ENCODE peak calls at places on chromosomes 2 and 18, in four cellular contexts. U is HepG2, Q is K562, G is GM12878. Z is an unnamed sample.

GRCh38 chr2:46963961-46964673 is 48.5 kb upstream of the MCFD2 start:
- DNase-seq in U (peak), G (no peak), Q (no peak), Z (no peak)

GRCh38 chr2:8412082-8412481 is 269.8 kb upstream of the ID2 start:
- DNase-seq in U (peak), Q (no peak), G (no peak), Z (no peak)

GRCh38 chr2:53820711-53821110 is 33.9 kb downstream of the ERLEC1 start:
- DNase-seq in Q (no peak), G (no peak), U (no peak), Z (no peak)

GRCh38 chr18:48028081-48028480 is 97.6 kb upstream of the SMAD2 start:
- DNase-seq in U (no peak), Q (no peak), G (no peak), Z (no peak)

GRCh38 chr2:235116885-235117492 is 165.2 kb downstream of the SH3BP4 start:
- DNase-seq in G (no peak), Q (peak), U (peak), Z (no peak)

GRCh38 chr2:197500503-197501179 is 462 bp downstream of the HSPE1 start:
- DNase-seq in U (no peak), G (no peak), Q (no peak), Z (no peak)

GRCh38 chr2:65686928-65687521 is 254.6 kb upstream of the SPRED2 start:
- DNase-seq in G (no peak), Q (no peak), U (no peak), Z (no peak)

GRCh38 chr2:20436716-20437470 is 10.0 kb upstream of the RHOB start:
- DNase-seq in G (no peak), U (peak), Q (no peak), Z (no peak)

GRCh38 chr2:215736653-215737290 is 276.6 kb downstream of the MREG start:
- DNase-seq in U (peak), G (no peak), Q (peak), Z (peak)

GRCh38 chr2:149084924-149085795 is 46.7 kb downstream of the LYPD6B start:
- DNase-seq in U (no peak), G (no peak), Q (no peak), Z (no peak)

GRCh38 chr2:15059870-15060617 is 427.5 kb downstream of the LRATD1 start:
- DNase-seq in G (no peak), Q (no peak), U (no peak), Z (no peak)

GRCh38 chr2:206392118-206392517 is 51.2 kb upstream of the ADAM23 start:
- DNase-seq in G (no peak), U (peak), Q (peak), Z (peak)

GRCh38 chr2:144510206-144510991 is 9.5 kb downstream of the ZEB2 start:
- DNase-seq in Q (no peak), G (peak), U (peak), Z (no peak)

GRCh38 chr2:109694190-109694589 is 80.0 kb downstream of the SOWAHC start:
- DNase-seq in Q (no peak), G (no peak), U (peak), Z (no peak)

DNA sequence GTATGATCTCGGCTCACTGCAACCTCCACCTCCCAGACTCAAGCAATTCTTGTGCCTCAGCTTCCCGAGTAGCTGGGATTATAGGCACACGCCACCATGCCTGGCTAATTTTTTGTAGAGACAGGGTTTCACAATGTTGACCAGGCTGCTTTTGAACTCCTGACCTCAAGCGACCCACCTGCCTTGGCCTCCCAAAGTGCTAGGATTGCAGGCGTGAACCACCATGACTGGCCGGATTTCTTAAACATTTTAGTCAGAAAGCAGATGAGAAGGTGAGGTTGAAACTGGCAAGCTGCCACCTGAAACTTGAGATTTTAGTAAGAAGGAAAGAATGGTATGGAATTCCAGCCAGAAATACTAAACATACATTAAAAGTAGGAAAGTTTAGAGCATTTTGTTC is 31.9 kb downstream of the KLHL23 start:
- DNase-seq in G (no peak), Q (no peak), U (peak), Z (no peak)
- TF ChIP-seq SP1 in G (no peak), Q (no peak), U (no peak), Z (no peak)

DNA sequence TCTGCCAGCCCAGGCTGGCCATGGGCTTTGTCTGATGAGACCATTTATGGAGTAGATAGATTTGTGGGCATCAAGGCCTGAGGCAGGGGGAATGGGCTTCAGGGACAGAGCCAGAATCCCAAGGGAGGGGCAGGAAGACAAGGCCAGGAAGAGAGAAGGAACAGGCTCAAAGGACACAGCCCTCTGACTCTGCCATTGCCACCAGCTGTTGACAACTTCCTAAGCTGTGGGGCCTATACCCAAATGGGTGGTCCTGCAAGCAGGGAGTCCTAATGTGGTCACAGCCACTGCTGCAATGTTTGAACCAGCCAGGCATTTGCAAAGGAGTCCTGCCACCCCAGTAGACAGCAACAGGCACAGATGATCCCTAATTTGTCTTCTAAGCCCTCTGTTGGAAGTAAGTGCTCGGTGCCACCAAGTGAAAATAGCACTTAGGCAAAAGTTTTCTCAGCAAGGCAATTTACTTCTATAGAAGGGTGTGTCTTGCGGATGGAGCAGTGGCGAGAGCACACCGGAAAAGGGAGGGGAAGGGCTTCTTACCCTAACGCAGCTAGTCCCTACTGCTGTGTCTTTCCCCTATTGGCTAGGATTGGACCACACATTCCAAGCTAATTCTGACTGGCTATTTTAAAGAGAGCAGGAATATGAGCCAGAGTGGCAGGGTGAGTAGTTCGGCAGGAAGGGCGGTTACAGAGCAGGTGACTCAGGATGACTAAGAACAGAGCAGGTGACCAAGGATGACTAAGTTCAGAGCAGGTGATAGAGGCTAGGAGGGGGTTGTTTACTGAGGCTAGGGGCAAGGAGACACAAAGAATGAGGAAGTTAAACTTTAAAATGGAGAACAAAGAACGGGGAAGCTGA is 47.2 kb downstream of the C1QL2 start:
- DNase-seq in G (no peak), Q (no peak), U (no peak), Z (no peak)
- TF ChIP-seq FOXK2 in G (no peak), Q (no peak), U (no peak), Z (no peak)

DNA sequence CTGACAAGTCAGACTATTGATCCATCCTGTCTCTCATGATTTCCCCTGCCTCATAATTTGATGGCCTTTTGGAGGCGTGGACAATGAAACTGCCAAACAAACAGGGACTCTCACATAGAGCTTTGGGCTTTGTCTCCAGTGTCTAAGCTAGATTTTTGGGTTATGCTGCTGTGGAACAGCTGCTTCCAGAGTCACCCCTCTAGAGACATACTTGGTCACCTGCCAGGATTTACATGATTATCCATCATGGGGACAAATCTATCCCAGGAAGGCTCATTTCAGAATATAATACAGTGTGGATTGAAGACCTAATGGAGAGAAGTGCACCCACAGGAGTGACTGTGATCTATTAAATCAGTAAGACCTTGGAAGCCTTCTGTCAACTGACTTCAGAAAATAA is 159.6 kb downstream of the SLC8A1 start:
- DNase-seq in Q (no peak), G (no peak), U (no peak), Z (no peak)
- TF ChIP-seq SP1 in Q (no peak), G (no peak), U (no peak), Z (no peak)

DNA sequence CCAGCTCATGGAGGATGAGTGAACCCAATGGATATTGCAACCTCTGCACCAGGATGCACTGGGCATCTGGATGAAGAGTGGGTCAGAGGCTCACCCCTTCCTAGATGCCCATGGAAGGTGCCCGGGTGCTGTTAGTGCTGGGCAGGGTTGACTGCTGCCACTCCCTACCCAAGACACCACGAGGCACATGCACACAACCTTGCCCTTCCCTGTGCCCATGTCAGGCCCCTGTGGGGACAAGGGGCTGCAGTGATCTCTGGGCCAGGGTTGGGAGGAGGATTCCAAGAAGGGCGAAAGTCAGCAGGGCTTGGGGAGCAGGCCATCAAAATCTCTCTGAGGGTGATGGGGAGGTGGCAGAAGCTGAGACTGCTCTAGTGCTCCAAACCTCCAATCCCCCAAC is 309.7 kb upstream of the ST6GAL2 start:
- DNase-seq in U (no peak), Q (no peak), G (no peak), Z (no peak)
- TF ChIP-seq FOXK2 in U (no peak), Q (no peak), G (no peak), Z (no peak)

DNA sequence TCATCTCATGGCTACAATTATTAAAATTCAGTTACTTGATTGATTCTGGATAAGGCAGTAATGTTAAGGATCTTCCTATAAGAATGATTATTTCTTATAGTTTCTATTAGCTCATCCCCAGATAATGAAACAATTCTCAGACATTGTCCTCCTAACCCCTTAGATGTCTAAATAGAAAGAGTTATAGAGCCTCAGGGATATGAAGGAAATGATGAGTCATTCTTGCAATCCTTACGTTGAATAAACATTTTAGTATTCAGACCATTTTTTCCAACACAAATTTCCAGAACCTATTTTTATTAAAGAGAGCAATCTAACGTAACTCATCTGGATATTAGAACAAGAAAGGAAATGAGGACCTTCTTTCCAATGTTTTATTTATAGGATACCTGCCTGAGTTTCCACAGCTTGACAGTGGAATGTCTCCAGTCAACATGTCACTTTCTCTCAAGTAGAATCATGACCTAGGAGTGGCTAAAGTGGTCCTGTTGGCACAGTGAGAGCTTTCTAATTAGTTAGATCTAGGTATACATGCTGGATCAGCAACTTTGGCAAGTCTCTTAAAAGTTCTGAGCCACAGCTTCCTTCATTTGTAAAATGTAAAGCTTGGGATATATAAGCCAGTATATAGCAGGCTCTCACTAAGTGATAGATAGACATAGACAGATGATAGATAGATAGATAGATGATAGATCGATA is 88.0 kb upstream of the RAB27B start:
- DNase-seq in G (no peak), U (no peak), Q (no peak), Z (no peak)
- TF ChIP-seq SP1 in G (no peak), U (no peak), Q (no peak), Z (no peak)

GRCh38 chr18:74282359-74283254 is 9.2 kb downstream of the CYB5A start:
- DNase-seq in Q (no peak), U (peak), G (no peak), Z (no peak)

GRCh38 chr18:74281639-74282358 is 10.0 kb downstream of the CYB5A start:
- DNase-seq in U (peak), Q (no peak), G (no peak), Z (no peak)

GRCh38 chr18:74283255-74283554 is 8.6 kb downstream of the CYB5A start:
- DNase-seq in U (no peak), G (no peak), Q (no peak), Z (no peak)

GRCh38 chr18:74278983-74279382 is 12.8 kb downstream of the CYB5A start:
- DNase-seq in G (no peak), U (no peak), Q (no peak), Z (no peak)

GRCh38 chr18:74281011-74281638 is 10.6 kb downstream of the CYB5A start:
- DNase-seq in Q (no peak), G (no peak), U (no peak), Z (no peak)
- TF ChIP-seq FOXK2 in Q (no peak), G (no peak), U (no peak), Z (no peak)

GRCh38 chr2:230714122-230714453 is 1.4 kb downstream of the CAB39 start:
- DNase-seq in G (no peak), U (peak), Q (no peak), Z (no peak)

GRCh38 chr2:230715201-230715600 is 2.6 kb downstream of the CAB39 start:
- DNase-seq in U (no peak), Q (peak), G (no peak), Z (no peak)

GRCh38 chr2:230711224-230711623 is 1.4 kb upstream of the CAB39 start:
- DNase-seq in G (no peak), Q (no peak), U (no peak), Z (no peak)

GRCh38 chr2:230712443-230713330 is at the start of gene CAB39:
- DNase-seq in U (peak), G (peak), Q (peak), Z (peak)

DNA sequence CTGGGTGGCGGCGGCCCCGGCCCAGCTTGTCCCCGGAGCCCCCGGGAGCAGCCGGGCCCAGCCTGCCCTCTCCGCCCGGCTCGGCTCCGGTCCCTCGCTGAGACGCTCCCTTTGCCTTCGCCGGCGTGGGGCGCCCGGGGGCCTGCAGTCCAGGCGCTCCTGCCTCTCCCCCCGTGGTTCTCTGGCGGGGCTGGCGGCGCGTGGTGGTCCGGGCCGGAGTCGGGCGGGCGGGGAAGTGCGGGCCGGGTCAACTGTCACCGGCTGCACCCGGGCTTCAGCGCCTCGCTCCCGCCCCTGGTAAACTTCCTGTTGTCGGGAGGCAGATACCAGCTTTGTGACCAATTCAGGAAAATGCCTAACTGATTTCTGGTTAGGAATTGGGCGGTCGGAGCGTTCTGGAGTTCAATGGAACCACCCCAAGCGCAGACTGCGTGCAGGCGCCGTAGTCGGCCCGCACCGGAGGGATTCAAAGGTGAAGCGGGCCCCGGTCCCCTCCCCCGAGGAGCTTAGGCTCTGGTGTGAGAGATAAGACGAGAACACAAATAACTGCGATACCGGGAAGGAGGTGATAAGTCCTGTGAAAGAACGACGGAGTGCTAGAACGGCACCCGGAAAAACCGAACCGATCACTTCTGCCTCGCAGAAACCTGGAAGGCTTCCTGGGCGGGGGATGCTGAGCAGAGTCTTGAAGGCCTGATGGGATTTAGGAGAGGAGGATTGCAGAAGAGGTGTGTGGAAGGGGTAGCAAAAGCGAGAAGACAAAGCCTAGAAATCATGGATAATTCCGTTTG is 884 bp downstream of the CAB39 start:
- DNase-seq in G (no peak), U (peak), Q (peak), Z (peak)
- TF ChIP-seq SP1 in G (no peak), U (no peak), Q (peak), Z (no peak)

GRCh38 chr18:10727477-10727876 is 201.7 kb downstream of the NAPG start:
- DNase-seq in Q (no peak), G (no peak), U (no peak), Z (no peak)
- TF ChIP-seq FOXK2 in Q (no peak), G (no peak), U (no peak), Z (no peak)

GRCh38 chr2:25310965-25311865 is 30.5 kb downstream of the DNMT3A start:
- DNase-seq in Q (peak), U (peak), G (no peak), Z (no peak)
- TF ChIP-seq SP1 in Q (no peak), U (no peak), G (no peak), Z (no peak)